ENCODE peak calls at places on chromosomes 2 and 18, in four cellular contexts. S is neuronal stem cell, D is EL, E is activated T-helper 1 cell treated with Interleukin-2 at 50 U/mL for 16 hours. Q is an unnamed sample.

GRCh38 chr2:211351998-211352397 is 795.6 kb downstream of the CPS1 start:
- DNase-seq in S (no peak), D (no peak), E (no peak), Q (no peak)

GRCh38 chr2:211793783-211794182 is 744.8 kb downstream of the ERBB4 start:
- DNase-seq in S (no peak), D (no peak), E (no peak), Q (no peak)

GRCh38 chr2:235416816-235417499 is 76.9 kb upstream of the AGAP1 start:
- DNase-seq in S (no peak), D (peak), E (no peak), Q (no peak)

GRCh38 chr2:231399853-231400667 is 4.5 kb downstream of the B3GNT7 start:
- DNase-seq in S (no peak), D (peak), E (no peak), Q (no peak)

GRCh38 chr2:221096651-221097567 is 475.2 kb downstream of the EPHA4 start:
- DNase-seq in S (no peak), D (peak), E (no peak), Q (no peak)

GRCh38 chr2:108243566-108243965 is 3.8 kb downstream of the SULT1C3 start:
- DNase-seq in S (no peak), D (no peak), E (no peak), Q (no peak)

GRCh38 chr18:2881490-2882195 is 34.8 kb downstream of the EMILIN2 start:
- DNase-seq in S (no peak), D (peak), E (no peak), Q (no peak)

GRCh38 chr18:79690586-79691482 is 11.2 kb downstream of the CTDP1 start:
- DNase-seq in S (no peak), D (no peak), E (no peak), Q (no peak)

GRCh38 chr2:47771211-47771610 is 11.7 kb upstream of the MSH6 start:
- DNase-seq in S (no peak), D (peak), E (no peak), Q (no peak)

GRCh38 chr18:28175930-28176673 is 828 bp downstream of the CDH2 start:
- DNase-seq in S (peak), D (peak), E (no peak), Q (no peak)

GRCh38 chr18:75581336-75582121 is 154.0 kb upstream of the SMIM21 start:
- DNase-seq in S (no peak), D (no peak), E (no peak), Q (no peak)

GRCh38 chr2:101125374-101125773 is 25.8 kb downstream of the TBC1D8 start:
- DNase-seq in S (no peak), D (peak), E (no peak), Q (no peak)

GRCh38 chr2:176854878-176855277 is 357.7 kb upstream of the HNRNPA3 start:
- DNase-seq in S (no peak), D (no peak), E (no peak), Q (no peak)

GRCh38 chr2:227180770-227181169 is 16.3 kb downstream of the COL4A3 start:
- DNase-seq in S (no peak), D (no peak), E (no peak), Q (no peak)

GRCh38 chr18:48785686-48786470 is 164.9 kb downstream of the SMAD7 start:
- DNase-seq in S (no peak), D (no peak), E (no peak), Q (no peak)

GRCh38 chr2:188050716-188051115 is 241.0 kb upstream of the GULP1 start:
- DNase-seq in S (no peak), D (peak), E (no peak), Q (no peak)

GRCh38 chr18:72866572-72866900 is 1.3 kb downstream of the NETO1 start:
- DNase-seq in S (peak), D (no peak), E (no peak), Q (no peak)

GRCh38 chr2:180133736-180134135 is 126.6 kb upstream of the CWC22 start:
- DNase-seq in S (no peak), D (no peak), E (no peak), Q (no peak)

GRCh38 chr18:54612237-54612636 is 21.2 kb downstream of the DYNAP start:
- DNase-seq in S (no peak), D (no peak), E (no peak), Q (no peak)